ENCODE peak calls at places on chromosomes 2 and 18, in eight cellular contexts. One of them, this sample, is unnamed.
A peak's percentile ranks its signal among the peaks of the same experiment; 100 is the strongest.

GRCh38 chr2:11051280-11051679 is 104.0 kb upstream of the SLC66A3 start:
- DNase-seq in endothelial cell: no peak
- DNase-seq in neural progenitor cell: no peak
- DNase-seq in tibial nerve: no peak
- DNase-seq in heart right ventricle: no peak
- DNase-seq in cardiac fibroblast: no peak
- DNase-seq in keratinocyte: no peak
- DNase-seq in GM06990: no peak
- DNase-seq in this sample: no peak

GRCh38 chr2:70349921-70350685 is 48.2 kb upstream of the FAM136A start:
- DNase-seq in cardiac fibroblast: no peak
- DNase-seq in GM06990: no peak
- DNase-seq in neural progenitor cell: no peak
- DNase-seq in tibial nerve: no peak
- DNase-seq in heart right ventricle: no peak
- DNase-seq in endothelial cell: no peak
- DNase-seq in keratinocyte: no peak
- DNase-seq in this sample: no peak

GRCh38 chr18:74252032-74252380 is 39.8 kb downstream of the CYB5A start:
- DNase-seq in tibial nerve: no peak
- DNase-seq in GM06990: no peak
- DNase-seq in keratinocyte: no peak
- DNase-seq in neural progenitor cell: no peak
- DNase-seq in endothelial cell: no peak
- DNase-seq in cardiac fibroblast: peak; percentile 62
- DNase-seq in heart right ventricle: no peak
- DNase-seq in this sample: no peak

GRCh38 chr2:96233880-96234316 is 25.3 kb upstream of the STARD7 start:
- DNase-seq in heart right ventricle: no peak
- DNase-seq in endothelial cell: no peak
- DNase-seq in keratinocyte: no peak
- DNase-seq in GM06990: peak; percentile 64
- DNase-seq in neural progenitor cell: no peak
- DNase-seq in cardiac fibroblast: no peak
- DNase-seq in tibial nerve: no peak
- DNase-seq in this sample: no peak

GRCh38 chr2:85744055-85744454 is 9.7 kb upstream of the ATOH8 start:
- DNase-seq in cardiac fibroblast: no peak
- DNase-seq in neural progenitor cell: no peak
- DNase-seq in heart right ventricle: no peak
- DNase-seq in GM06990: no peak
- DNase-seq in keratinocyte: no peak
- DNase-seq in endothelial cell: no peak
- DNase-seq in tibial nerve: no peak
- DNase-seq in this sample: no peak

GRCh38 chr18:35407871-35408481 is 30.8 kb upstream of the ZNF396 start:
- DNase-seq in endothelial cell: peak; percentile 42
- DNase-seq in tibial nerve: no peak
- DNase-seq in keratinocyte: peak; percentile 11
- DNase-seq in cardiac fibroblast: peak; percentile 84
- DNase-seq in heart right ventricle: no peak
- DNase-seq in neural progenitor cell: peak; percentile 80
- DNase-seq in GM06990: no peak
- DNase-seq in this sample: peak; percentile 68

GRCh38 chr2:108492364-108492763 is 41.9 kb upstream of the LIMS1 start:
- DNase-seq in cardiac fibroblast: peak; percentile 86
- DNase-seq in keratinocyte: peak; percentile 9
- DNase-seq in tibial nerve: no peak
- DNase-seq in endothelial cell: no peak
- DNase-seq in GM06990: no peak
- DNase-seq in neural progenitor cell: no peak
- DNase-seq in heart right ventricle: no peak
- DNase-seq in this sample: no peak

GRCh38 chr2:106642679-106643078 is 155.5 kb downstream of the CD8B2 start:
- DNase-seq in neural progenitor cell: no peak
- DNase-seq in tibial nerve: no peak
- DNase-seq in endothelial cell: no peak
- DNase-seq in GM06990: no peak
- DNase-seq in keratinocyte: no peak
- DNase-seq in heart right ventricle: no peak
- DNase-seq in cardiac fibroblast: peak; percentile 42
- DNase-seq in this sample: no peak

GRCh38 chr18:11823545-11823944 is 27.7 kb upstream of the CHMP1B start:
- DNase-seq in endothelial cell: no peak
- DNase-seq in tibial nerve: no peak
- DNase-seq in cardiac fibroblast: no peak
- DNase-seq in GM06990: no peak
- DNase-seq in heart right ventricle: no peak
- DNase-seq in neural progenitor cell: no peak
- DNase-seq in keratinocyte: no peak
- DNase-seq in this sample: no peak

GRCh38 chr2:234999740-235000425 is 48.1 kb downstream of the SH3BP4 start:
- DNase-seq in keratinocyte: no peak
- DNase-seq in heart right ventricle: no peak
- DNase-seq in tibial nerve: no peak
- DNase-seq in endothelial cell: no peak
- DNase-seq in neural progenitor cell: no peak
- DNase-seq in GM06990: no peak
- DNase-seq in cardiac fibroblast: no peak
- DNase-seq in this sample: no peak

GRCh38 chr2:32342811-32343210 is 14.0 kb upstream of the BIRC6 start:
- DNase-seq in neural progenitor cell: no peak
- DNase-seq in cardiac fibroblast: peak; percentile 74
- DNase-seq in keratinocyte: no peak
- DNase-seq in GM06990: no peak
- DNase-seq in endothelial cell: no peak
- DNase-seq in heart right ventricle: no peak
- DNase-seq in tibial nerve: no peak
- DNase-seq in this sample: no peak

GRCh38 chr2:36371963-36372391 is 16.4 kb downstream of the CRIM1 start:
- DNase-seq in keratinocyte: peak; percentile 77
- DNase-seq in heart right ventricle: no peak
- DNase-seq in tibial nerve: no peak
- DNase-seq in cardiac fibroblast: peak; percentile 92
- DNase-seq in endothelial cell: no peak
- DNase-seq in GM06990: no peak
- DNase-seq in neural progenitor cell: peak; percentile 71
- DNase-seq in this sample: no peak

GRCh38 chr18:11368020-11368419 is 218.7 kb upstream of the PIEZO2 start:
- DNase-seq in neural progenitor cell: no peak
- DNase-seq in tibial nerve: no peak
- DNase-seq in endothelial cell: no peak
- DNase-seq in GM06990: no peak
- DNase-seq in heart right ventricle: no peak
- DNase-seq in keratinocyte: no peak
- DNase-seq in cardiac fibroblast: no peak
- DNase-seq in this sample: no peak

GRCh38 chr2:180607501-180608060 is 372.8 kb upstream of the UBE2E3 start:
- DNase-seq in keratinocyte: no peak
- DNase-seq in neural progenitor cell: no peak
- DNase-seq in cardiac fibroblast: no peak
- DNase-seq in tibial nerve: no peak
- DNase-seq in heart right ventricle: no peak
- DNase-seq in endothelial cell: no peak
- DNase-seq in GM06990: no peak
- DNase-seq in this sample: no peak

GRCh38 chr2:39710807-39711206 is 45.1 kb downstream of the TMEM178A start:
- DNase-seq in neural progenitor cell: no peak
- DNase-seq in heart right ventricle: no peak
- DNase-seq in endothelial cell: no peak
- DNase-seq in cardiac fibroblast: no peak
- DNase-seq in GM06990: no peak
- DNase-seq in tibial nerve: no peak
- DNase-seq in keratinocyte: no peak
- DNase-seq in this sample: no peak

GRCh38 chr2:99072556-99072955 is 69.0 kb upstream of the C2orf15 start:
- DNase-seq in heart right ventricle: no peak
- DNase-seq in tibial nerve: no peak
- DNase-seq in GM06990: no peak
- DNase-seq in cardiac fibroblast: no peak
- DNase-seq in neural progenitor cell: no peak
- DNase-seq in endothelial cell: no peak
- DNase-seq in keratinocyte: no peak
- DNase-seq in this sample: no peak

GRCh38 chr2:226002438-226002837 is 602.9 kb downstream of the NYAP2 start:
- DNase-seq in cardiac fibroblast: peak; percentile 81
- DNase-seq in neural progenitor cell: no peak
- DNase-seq in endothelial cell: no peak
- DNase-seq in GM06990: no peak
- DNase-seq in heart right ventricle: no peak
- DNase-seq in keratinocyte: no peak
- DNase-seq in tibial nerve: no peak
- DNase-seq in this sample: no peak

GRCh38 chr2:210315015-210315807 is at the start of gene MYL1:
- DNase-seq in keratinocyte: no peak
- DNase-seq in GM06990: no peak
- DNase-seq in endothelial cell: no peak
- DNase-seq in neural progenitor cell: no peak
- DNase-seq in heart right ventricle: no peak
- DNase-seq in tibial nerve: no peak
- DNase-seq in cardiac fibroblast: no peak
- DNase-seq in this sample: no peak

GRCh38 chr2:72893594-72894319 is 6.5 kb downstream of the SPR start:
- DNase-seq in cardiac fibroblast: peak; percentile 79
- DNase-seq in endothelial cell: peak; percentile 84
- DNase-seq in neural progenitor cell: peak; percentile 85
- DNase-seq in tibial nerve: no peak
- DNase-seq in GM06990: peak; percentile 71
- DNase-seq in heart right ventricle: peak; percentile 44
- DNase-seq in keratinocyte: no peak
- DNase-seq in this sample: peak; percentile 77

GRCh38 chr18:26036635-26037034 is 53.8 kb downstream of the SS18 start:
- DNase-seq in GM06990: no peak
- DNase-seq in endothelial cell: no peak
- DNase-seq in heart right ventricle: no peak
- DNase-seq in keratinocyte: no peak
- DNase-seq in neural progenitor cell: no peak
- DNase-seq in cardiac fibroblast: no peak
- DNase-seq in tibial nerve: no peak
- DNase-seq in this sample: no peak

GRCh38 chr2:207131634-207132418 is 33.9 kb downstream of the KLF7 start:
- DNase-seq in endothelial cell: no peak
- DNase-seq in GM06990: no peak
- DNase-seq in cardiac fibroblast: no peak
- DNase-seq in neural progenitor cell: no peak
- DNase-seq in heart right ventricle: no peak
- DNase-seq in keratinocyte: no peak
- DNase-seq in tibial nerve: no peak
- DNase-seq in this sample: no peak

GRCh38 chr18:75429975-75430374 is 2.5 kb upstream of the SMIM21 start:
- DNase-seq in keratinocyte: no peak
- DNase-seq in endothelial cell: no peak
- DNase-seq in tibial nerve: no peak
- DNase-seq in GM06990: no peak
- DNase-seq in cardiac fibroblast: no peak
- DNase-seq in heart right ventricle: no peak
- DNase-seq in neural progenitor cell: no peak
- DNase-seq in this sample: no peak

GRCh38 chr2:239141021-239141760 is 259.6 kb downstream of the HDAC4 start:
- DNase-seq in endothelial cell: no peak
- DNase-seq in neural progenitor cell: no peak
- DNase-seq in GM06990: no peak
- DNase-seq in cardiac fibroblast: no peak
- DNase-seq in tibial nerve: no peak
- DNase-seq in heart right ventricle: no peak
- DNase-seq in keratinocyte: no peak
- DNase-seq in this sample: no peak

GRCh38 chr2:134999536-134999935 is 47.7 kb downstream of the MAP3K19 start:
- DNase-seq in keratinocyte: no peak
- DNase-seq in endothelial cell: no peak
- DNase-seq in neural progenitor cell: no peak
- DNase-seq in GM06990: no peak
- DNase-seq in tibial nerve: no peak
- DNase-seq in heart right ventricle: no peak
- DNase-seq in cardiac fibroblast: no peak
- DNase-seq in this sample: no peak

GRCh38 chr2:5914831-5915611 is 222.8 kb downstream of the SOX11 start:
- DNase-seq in endothelial cell: peak; percentile 16
- DNase-seq in neural progenitor cell: peak; percentile 73
- DNase-seq in keratinocyte: no peak
- DNase-seq in tibial nerve: no peak
- DNase-seq in heart right ventricle: peak; percentile 31
- DNase-seq in cardiac fibroblast: peak; percentile 1
- DNase-seq in GM06990: no peak
- DNase-seq in this sample: no peak

GRCh38 chr2:75481041-75481836 is 79.5 kb downstream of the EVA1A start:
- DNase-seq in endothelial cell: no peak
- DNase-seq in GM06990: no peak
- DNase-seq in cardiac fibroblast: peak; percentile 59
- DNase-seq in heart right ventricle: no peak
- DNase-seq in neural progenitor cell: peak; percentile 31
- DNase-seq in tibial nerve: no peak
- DNase-seq in keratinocyte: no peak
- DNase-seq in this sample: no peak
- TF ChIP-seq CTCF in endothelial cell: no peak
- TF ChIP-seq CTCF in GM06990: peak; percentile 23
- TF ChIP-seq CTCF in cardiac fibroblast: peak; percentile 52
- TF ChIP-seq CTCF in heart right ventricle: no peak
- TF ChIP-seq CTCF in neural progenitor cell: peak; percentile 46
- TF ChIP-seq CTCF in tibial nerve: no peak
- TF ChIP-seq CTCF in keratinocyte: peak; percentile 55
- TF ChIP-seq CTCF in this sample: peak; percentile 18

DNA sequence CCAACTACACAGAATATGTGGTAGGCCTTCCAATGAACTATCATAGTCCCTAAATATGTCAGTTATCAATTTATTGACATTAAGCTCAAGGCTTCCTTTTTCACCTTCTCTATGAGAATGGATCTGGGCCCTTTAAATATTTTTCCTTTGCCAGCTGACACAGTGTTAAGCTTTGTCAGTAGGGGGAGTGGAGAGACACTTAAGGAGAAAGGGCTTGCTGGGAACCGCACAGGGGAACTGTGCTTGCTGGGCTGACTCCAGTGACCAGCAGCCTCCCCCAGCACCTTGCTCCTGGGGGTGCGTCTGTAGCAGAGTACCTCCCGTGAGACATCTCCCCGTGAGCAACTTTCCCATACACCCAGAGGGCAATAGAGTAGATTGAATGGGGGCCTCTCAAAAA is 6.5 kb upstream of the PTPN2 start:
- DNase-seq in GM06990: no peak
- DNase-seq in heart right ventricle: no peak
- DNase-seq in keratinocyte: no peak
- DNase-seq in neural progenitor cell: no peak
- DNase-seq in endothelial cell: no peak
- DNase-seq in tibial nerve: no peak
- DNase-seq in cardiac fibroblast: peak; percentile 22
- DNase-seq in this sample: peak; percentile 22
- TF ChIP-seq CTCF in GM06990: peak; percentile 37
- TF ChIP-seq CTCF in heart right ventricle: no peak
- TF ChIP-seq CTCF in keratinocyte: no peak
- TF ChIP-seq CTCF in neural progenitor cell: no peak
- TF ChIP-seq CTCF in endothelial cell: no peak
- TF ChIP-seq CTCF in tibial nerve: no peak
- TF ChIP-seq CTCF in cardiac fibroblast: peak; percentile 28
- TF ChIP-seq CTCF in this sample: peak; percentile 35

GRCh38 chr2:111135910-111136297 is 15.2 kb downstream of the BCL2L11 start:
- DNase-seq in neural progenitor cell: peak; percentile 27
- DNase-seq in GM06990: no peak
- DNase-seq in cardiac fibroblast: peak; percentile 90
- DNase-seq in keratinocyte: no peak
- DNase-seq in tibial nerve: no peak
- DNase-seq in endothelial cell: no peak
- DNase-seq in heart right ventricle: peak; percentile 30
- DNase-seq in this sample: peak; percentile 11
- TF ChIP-seq CTCF in neural progenitor cell: peak; percentile 22
- TF ChIP-seq CTCF in GM06990: no peak
- TF ChIP-seq CTCF in cardiac fibroblast: peak; percentile 21
- TF ChIP-seq CTCF in keratinocyte: no peak
- TF ChIP-seq CTCF in tibial nerve: no peak
- TF ChIP-seq CTCF in endothelial cell: no peak
- TF ChIP-seq CTCF in heart right ventricle: peak; percentile 24
- TF ChIP-seq CTCF in this sample: no peak

GRCh38 chr2:67846341-67847070 is 216.3 kb downstream of the C1D start:
- DNase-seq in cardiac fibroblast: peak; percentile 97
- DNase-seq in heart right ventricle: peak; percentile 41
- DNase-seq in endothelial cell: peak; percentile 77
- DNase-seq in neural progenitor cell: peak; percentile 84
- DNase-seq in keratinocyte: peak; percentile 73
- DNase-seq in tibial nerve: peak; percentile 84
- DNase-seq in GM06990: peak; percentile 9
- DNase-seq in this sample: peak; percentile 88
- TF ChIP-seq CTCF in cardiac fibroblast: peak; percentile 72
- TF ChIP-seq CTCF in heart right ventricle: peak; percentile 81
- TF ChIP-seq CTCF in endothelial cell: peak; percentile 89
- TF ChIP-seq CTCF in neural progenitor cell: peak; percentile 83
- TF ChIP-seq CTCF in keratinocyte: peak; percentile 79
- TF ChIP-seq CTCF in tibial nerve: peak; percentile 66
- TF ChIP-seq CTCF in GM06990: peak; percentile 74
- TF ChIP-seq CTCF in this sample: peak; percentile 54